ENCODE peak calls at places on chromosomes 7 and 10, in eight cellular contexts. L, R, K, W, J, P, T and E are unnamed samples.

GRCh38 chr7:151186640-151187408 is at the start of gene ASB10:
- DNase-seq in J (no peak), P (no peak), R (no peak), L (no peak), W (no peak), K (no peak), T (no peak), E (no peak)

GRCh38 chr7:150451833-150452431 is 1.5 kb downstream of the GIMAP8 start:
- DNase-seq in K (no peak), T (no peak), W (no peak), L (no peak), P (no peak), J (no peak), R (no peak), E (no peak)

GRCh38 chr7:87627634-87627994 is 584 bp upstream of the RUNDC3B start:
- DNase-seq in P (no peak), K (no peak), J (no peak), T (peak), L (peak), W (no peak), R (no peak), E (no peak)

GRCh38 chr7:28130277-28130676 is 50.3 kb downstream of the JAZF1 start:
- DNase-seq in J (no peak), R (no peak), L (no peak), P (no peak), W (no peak), T (no peak), K (no peak), E (no peak)

GRCh38 chr7:44395067-44395466 is 69.7 kb upstream of the CAMK2B start:
- DNase-seq in K (no peak), W (no peak), J (no peak), L (no peak), R (no peak), P (peak), T (no peak), E (peak)

GRCh38 chr7:151727579-151728285 is 149.2 kb downstream of the PRKAG2 start:
- DNase-seq in P (no peak), L (no peak), R (no peak), T (peak), J (no peak), W (no peak), K (peak), E (peak)

GRCh38 chr7:95905165-95905564 is 132.8 kb downstream of the DYNC1I1 start:
- DNase-seq in J (peak), L (peak), K (peak), W (no peak), T (no peak), R (no peak), P (no peak), E (no peak)

GRCh38 chr10:87660484-87661133 is 931 bp downstream of the PAPSS2 start:
- DNase-seq in K (peak), R (no peak), W (no peak), P (peak), T (no peak), J (no peak), L (no peak), E (peak)

GRCh38 chr10:62815373-62816111 is 624 bp downstream of the EGR2 start:
- DNase-seq in K (no peak), R (no peak), W (no peak), L (no peak), P (peak), T (peak), J (peak), E (no peak)

GRCh38 chr10:103823706-103824272 is 31.6 kb downstream of the SH3PXD2A start:
- DNase-seq in R (no peak), P (no peak), T (no peak), W (no peak), K (no peak), L (no peak), J (no peak), E (no peak)